ENCODE peak calls at places on chromosomes 12 and 14, in four cellular contexts. W is right lobe of liver; M is substantia nigra; V is CD8-positive, alpha-beta T cell. L is an unnamed sample.

GRCh38 chr12:52774629-52775250 is 2.4 kb downstream of the KRT76 start:
- DNase-seq in W (no peak), M (no peak), V (no peak), L (no peak)

GRCh38 chr12:108822458-108823205 is 34.8 kb downstream of the SSH1 start:
- DNase-seq in W (no peak), M (no peak), V (no peak), L (no peak)

GRCh38 chr14:51507556-51508511 is 143.9 kb upstream of the FRMD6 start:
- DNase-seq in W (no peak), M (peak; percentile 20), V (no peak), L (peak; percentile 92)

GRCh38 chr14:21556378-21557083 is 23.3 kb downstream of the OR10G3 start:
- DNase-seq in W (no peak), M (no peak), V (no peak), L (no peak)

GRCh38 chr12:112297188-112297587 is 85.0 kb downstream of the HECTD4 start:
- DNase-seq in W (no peak), M (no peak), V (no peak), L (no peak)

GRCh38 chr12:96425973-96426372 is 25.7 kb upstream of the CDK17 start:
- DNase-seq in W (no peak), M (no peak), V (no peak), L (no peak)

GRCh38 chr12:57215668-57216013 is 953 bp upstream of the NXPH4 start:
- DNase-seq in W (no peak), M (no peak), V (no peak), L (no peak)

GRCh38 chr14:54773171-54774006 is 129.2 kb downstream of the GCH1 start:
- DNase-seq in W (peak; percentile 71), M (no peak), V (peak; percentile 20), L (peak; percentile 96)

GRCh38 chr14:36975834-36976233 is 196.6 kb downstream of the SLC25A21 start:
- DNase-seq in W (no peak), M (no peak), V (no peak), L (no peak)

GRCh38 chr14:75928587-75929230 is 53.1 kb downstream of the TGFB3 start:
- DNase-seq in W (no peak), M (no peak), V (no peak), L (no peak)

GRCh38 chr14:60327447-60328331 is 78.7 kb downstream of the PPM1A start:
- DNase-seq in W (peak; percentile 34), M (no peak), V (peak; percentile 7), L (no peak)

GRCh38 chr12:50033317-50033679 is 8.0 kb upstream of the RACGAP1 start:
- DNase-seq in W (peak; percentile 26), M (no peak), V (no peak), L (no peak)

GRCh38 chr14:50666772-50667490 is 1.2 kb downstream of the SAV1 start:
- DNase-seq in W (no peak), M (no peak), V (no peak), L (no peak)

GRCh38 chr14:64956697-64957412 is 14.3 kb upstream of the GPX2 start:
- DNase-seq in W (no peak), M (no peak), V (no peak), L (peak; percentile 39)

GRCh38 chr12:21941522-21942376 is 523 bp upstream of the ABCC9 start:
- DNase-seq in W (peak; percentile 78), M (no peak), V (no peak), L (peak; percentile 91)

GRCh38 chr12:56487448-56488040 is 417 bp downstream of the GLS2 start:
- DNase-seq in W (peak; percentile 56), M (peak; percentile 1), V (peak; percentile 1), L (peak; percentile 77)

GRCh38 chr12:124779161-124780141 is 84.2 kb downstream of the SCARB1 start:
- DNase-seq in W (no peak), M (no peak), V (no peak), L (no peak)

GRCh38 chr12:45703942-45704341 is 25.6 kb upstream of the ARID2 start:
- DNase-seq in W (no peak), M (no peak), V (no peak), L (no peak)

GRCh38 chr12:90514325-90514724 is 440.7 kb downstream of the CCER1 start:
- DNase-seq in W (no peak), M (no peak), V (no peak), L (no peak)

GRCh38 chr14:56092761-56093160 is 25.4 kb upstream of the PELI2 start:
- DNase-seq in W (no peak), M (no peak), V (no peak), L (no peak)

GRCh38 chr12:51269174-51270066 is 795 bp downstream of the SMAGP start:
- DNase-seq in W (peak; percentile 83), M (peak; percentile 6), V (peak; percentile 46), L (peak; percentile 85)

GRCh38 chr14:91173867-91174266 is 60.0 kb downstream of the DGLUCY start:
- DNase-seq in W (no peak), M (no peak), V (no peak), L (no peak)

GRCh38 chr14:91169951-91170350 is 56.1 kb downstream of the DGLUCY start:
- DNase-seq in W (no peak), M (no peak), V (no peak), L (no peak)

GRCh38 chr14:91170504-91171121 is 56.7 kb downstream of the DGLUCY start:
- DNase-seq in W (no peak), M (peak; percentile 31), V (no peak), L (peak; percentile 73)

GRCh38 chr14:91173221-91173670 is 59.4 kb downstream of the DGLUCY start:
- DNase-seq in W (peak; percentile 81), M (peak; percentile 79), V (peak; percentile 64), L (peak; percentile 92)

GRCh38 chr14:91171291-91171690 is 57.4 kb downstream of the DGLUCY start:
- DNase-seq in W (no peak), M (no peak), V (no peak), L (peak; percentile 69)
- H3K27ac ChIP-seq in W (no peak overlapping the region), M (peak overlapping the region; percentile 62), V (no peak overlapping the region), L (no peak overlapping the region)

GRCh38 chr12:104694711-104695110 is 238.0 kb downstream of the CHST11 start:
- DNase-seq in W (no peak), M (no peak), V (no peak), L (no peak)
- H3K27ac ChIP-seq in W (no peak overlapping the region), M (no peak overlapping the region), V (no peak overlapping the region), L (no peak overlapping the region)

GRCh38 chr14:89430271-89430620 is 13.2 kb upstream of the FOXN3 start:
- DNase-seq in W (no peak), M (no peak), V (no peak), L (no peak)
- H3K27ac ChIP-seq in W (peak overlapping the region; percentile 41), M (no peak overlapping the region), V (peak overlapping the region; percentile 48), L (peak overlapping the region; percentile 56)

GRCh38 chr12:67364228-67364627 is 95.1 kb downstream of the CAND1 start:
- DNase-seq in W (no peak), M (no peak), V (no peak), L (no peak)
- H3K27ac ChIP-seq in W (no peak overlapping the region), M (no peak overlapping the region), V (no peak overlapping the region), L (no peak overlapping the region)

GRCh38 chr14:79011920-79012204 is 841.7 kb downstream of the NRXN3 start:
- DNase-seq in W (no peak), M (no peak), V (no peak), L (no peak)
- H3K27ac ChIP-seq in W (no peak overlapping the region), M (no peak overlapping the region), V (no peak overlapping the region), L (no peak overlapping the region)

DNA sequence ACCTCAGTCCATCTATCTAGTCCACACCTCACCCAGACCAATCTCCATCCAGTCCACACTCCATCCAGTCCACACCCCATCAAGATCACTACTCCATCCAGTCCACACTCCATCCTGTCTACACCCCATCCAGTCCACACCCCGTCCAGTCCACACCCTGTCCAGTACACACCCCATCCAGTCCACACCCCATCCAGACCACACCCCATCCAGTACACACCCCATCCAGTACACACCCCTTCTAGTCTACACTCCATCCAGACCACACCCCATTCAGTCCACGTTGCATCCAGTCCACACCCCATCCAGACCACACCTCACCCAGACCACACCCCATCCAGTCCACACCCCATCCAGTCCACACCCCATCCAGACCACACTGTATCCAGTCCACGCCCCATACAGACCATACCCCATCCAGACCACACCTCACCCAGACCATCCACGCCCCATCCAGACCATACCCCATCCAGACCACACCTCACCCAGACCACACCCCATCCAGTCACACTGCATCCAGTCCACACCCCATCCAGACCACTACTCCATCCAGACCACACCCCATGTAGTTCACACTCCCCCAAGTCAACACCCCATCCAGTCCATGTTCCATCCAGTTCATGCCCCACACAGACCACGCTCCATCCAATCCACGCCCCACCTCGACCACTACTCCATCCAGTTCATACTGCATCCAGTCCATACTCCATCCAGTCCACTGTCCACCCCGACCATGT is 116.6 kb upstream of the RTL1 start:
- DNase-seq in W (no peak), M (no peak), V (no peak), L (peak; percentile 25)
- H3K27ac ChIP-seq in W (no peak overlapping the region), M (no peak overlapping the region), V (no peak overlapping the region), L (no peak overlapping the region)

DNA sequence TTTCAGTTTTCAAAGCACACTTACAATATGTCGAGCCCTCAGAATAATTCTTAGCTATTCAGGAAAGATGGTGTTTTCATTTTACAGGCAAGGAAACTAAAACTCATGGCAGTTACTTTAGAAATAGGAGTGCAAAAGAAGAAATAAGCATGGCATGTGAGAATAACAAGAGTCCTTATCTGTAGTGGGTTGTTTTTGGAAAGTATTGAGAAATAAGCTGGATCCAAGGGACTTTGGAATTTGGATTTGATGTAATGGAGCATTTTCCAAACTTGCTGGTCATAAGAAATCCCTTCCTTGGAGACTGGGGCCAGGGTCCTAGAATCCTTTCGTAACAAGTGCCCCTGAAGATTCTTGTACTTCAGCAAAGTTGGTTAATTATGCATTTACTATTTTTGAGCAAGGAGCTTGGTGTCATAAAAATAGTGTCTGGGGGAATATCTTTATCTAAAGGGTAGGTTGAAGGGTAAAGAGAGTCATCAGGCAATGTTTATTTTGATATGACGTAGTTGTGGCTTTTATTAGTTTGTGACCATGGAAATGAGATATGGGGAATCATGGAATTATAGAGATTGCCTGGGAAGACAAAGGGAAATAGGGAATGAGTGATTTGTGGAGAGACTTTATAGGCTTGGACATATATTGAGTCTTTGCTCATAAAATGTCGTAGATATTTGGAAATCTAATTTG is 53.9 kb downstream of the WNK1 start:
- DNase-seq in W (no peak), M (no peak), V (no peak), L (no peak)
- H3K27ac ChIP-seq in W (peak overlapping the region; percentile 42), M (no peak overlapping the region), V (no peak overlapping the region), L (no peak overlapping the region)

GRCh38 chr14:92093320-92093719 is 13.1 kb downstream of the ATXN3 start:
- DNase-seq in W (no peak), M (no peak), V (no peak), L (no peak)

DNA sequence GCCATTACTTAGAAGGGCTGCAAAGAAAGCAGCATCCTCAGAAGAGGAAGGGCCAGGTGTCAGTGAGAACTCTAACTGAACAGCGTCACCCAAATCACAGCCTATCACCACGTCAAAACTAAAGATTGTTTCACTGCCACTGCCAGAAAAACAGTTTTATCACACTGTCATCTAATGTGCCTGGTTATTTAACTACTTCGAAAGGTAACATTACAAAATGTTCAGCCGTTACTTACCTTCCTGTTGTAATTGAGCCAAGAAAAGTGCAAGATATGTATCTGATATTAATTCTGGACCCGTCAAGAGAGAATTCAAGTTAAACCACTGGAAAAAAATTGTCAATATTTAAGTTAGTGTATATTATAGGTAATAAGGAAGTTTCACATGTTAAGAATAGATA is 17.9 kb downstream of the ATXN3 start:
- DNase-seq in W (no peak), M (no peak), V (no peak), L (no peak)
- H3K27ac ChIP-seq in W (no peak overlapping the region), M (no peak overlapping the region), V (no peak overlapping the region), L (no peak overlapping the region)